ENCODE peak calls at places on chromosomes 4 and X, in eight cellular contexts. Z, S, A, D, Y, R, L and I are unnamed samples.

GRCh38 chrX:44731160-44731559 is 112.7 kb upstream of the DUSP21 start:
- DNase-seq in A (no peak), S (no peak), D (peak; percentile 6), R (no peak), Z (no peak), Y (no peak), L (no peak), I (no peak)

GRCh38 chrX:155048997-155049619 is 21.8 kb downstream of the CMC4 start:
- DNase-seq in A (peak; percentile 85), Z (no peak), S (peak; percentile 67), D (peak; percentile 43), L (no peak), R (no peak), Y (peak; percentile 35), I (no peak)

GRCh38 chr4:155604718-155605601 is 61.7 kb upstream of the GUCY1A1 start:
- DNase-seq in A (no peak), S (no peak), Z (no peak), D (peak; percentile 96), L (no peak), Y (no peak), R (peak; percentile 78), I (peak; percentile 64)

GRCh38 chrX:130682990-130683389 is 220.0 kb downstream of the ENOX2 start:
- DNase-seq in Z (no peak), S (peak; percentile 6), L (no peak), Y (no peak), A (no peak), D (peak; percentile 59), R (no peak), I (no peak)

GRCh38 chr4:4857809-4858508 is 1.5 kb upstream of the MSX1 start:
- DNase-seq in Z (no peak), L (no peak), D (no peak), R (no peak), A (peak; percentile 77), S (no peak), Y (no peak), I (no peak)

GRCh38 chrX:65635371-65635770 is 32.1 kb upstream of the MSN start:
- DNase-seq in Y (no peak), A (no peak), R (no peak), D (peak; percentile 13), S (peak; percentile 20), Z (no peak), L (no peak), I (peak; percentile 17)

GRCh38 chrX:102560423-102561068 is 38.8 kb upstream of the ARMCX5 start:
- DNase-seq in S (no peak), Z (no peak), L (no peak), A (no peak), Y (no peak), R (no peak), D (no peak), I (no peak)

GRCh38 chrX:49053223-49054072 is 5.4 kb upstream of the CCDC120 start:
- DNase-seq in Y (peak; percentile 45), D (peak; percentile 45), L (peak; percentile 8), Z (peak; percentile 64), R (no peak), A (peak; percentile 90), S (peak; percentile 89), I (no peak)

GRCh38 chrX:20412871-20413486 is 146.3 kb upstream of the RPS6KA3 start:
- DNase-seq in S (no peak), Z (peak; percentile 6), A (no peak), R (no peak), L (peak; percentile 34), Y (no peak), D (no peak), I (no peak)

GRCh38 chrX:2965965-2966364 is 36.8 kb upstream of the ARSD start:
- DNase-seq in D (no peak), R (no peak), L (no peak), A (no peak), Y (no peak), S (no peak), Z (no peak), I (no peak)

GRCh38 chr4:73018595-73018994 is 50.9 kb downstream of the COX18 start:
- DNase-seq in L (no peak), S (no peak), A (no peak), D (no peak), Y (no peak), R (no peak), Z (no peak), I (no peak)

GRCh38 chr4:127313767-127314166 is 319.0 kb upstream of the INTU start:
- DNase-seq in A (no peak), Z (no peak), D (no peak), R (no peak), S (no peak), Y (no peak), L (no peak), I (no peak)

GRCh38 chr4:8850074-8850829 is 21.4 kb downstream of the HMX1 start:
- DNase-seq in L (no peak), Y (no peak), R (no peak), Z (no peak), D (no peak), A (peak; percentile 36), S (no peak), I (no peak)

GRCh38 chr4:69830529-69831269 is 29.2 kb downstream of the SULT1E1 start:
- DNase-seq in D (peak; percentile 27), A (peak; percentile 66), Y (peak; percentile 81), Z (no peak), S (no peak), R (no peak), L (no peak), I (no peak)

GRCh38 chr4:6405417-6405747 is 67.0 kb downstream of the PPP2R2C start:
- DNase-seq in D (no peak), A (peak; percentile 58), L (no peak), R (no peak), Y (no peak), Z (no peak), S (no peak), I (no peak)
- H3K27me3 ChIP-seq in D (no peaks in the 10 kb centered on the region), A (no peaks in the 10 kb centered on the region), L (no peaks in the 10 kb centered on the region), R (peaks cover 7% of the 10 kb centered on the region), Y (peaks cover 54% of the 10 kb centered on the region), Z (peaks cover 70% of the 10 kb centered on the region), S (no peaks in the 10 kb centered on the region), I (peaks cover 8% of the 10 kb centered on the region)

GRCh38 chrX:107118322-107119147 is at the start of gene RBM41:
- DNase-seq in D (peak; percentile 78), Z (peak; percentile 68), L (peak; percentile 46), S (peak; percentile 92), A (peak; percentile 87), Y (peak; percentile 81), R (peak; percentile 86), I (peak; percentile 25)
- H3K36me3 ChIP-seq in D (no peaks in the 10 kb centered on the region), Z (peaks cover 27% of the 10 kb centered on the region), L (peaks cover 7% of the 10 kb centered on the region), S (peaks cover 30% of the 10 kb centered on the region), A (peaks cover 28% of the 10 kb centered on the region), Y (no peaks in the 10 kb centered on the region), R (peaks cover 17% of the 10 kb centered on the region), I (peaks cover 1% of the 10 kb centered on the region)

GRCh38 chr4:25402521-25402920 is 25.5 kb downstream of the ANAPC4 start:
- DNase-seq in R (no peak), L (no peak), D (peak; percentile 56), S (no peak), Z (no peak), Y (no peak), A (no peak), I (no peak)
- H3K4me3 ChIP-seq in R (no peak overlapping the region), L (no peak overlapping the region), D (no peak overlapping the region), S (no peak overlapping the region), Z (no peak overlapping the region), Y (no peak overlapping the region), A (no peak overlapping the region), I (no peak overlapping the region)

GRCh38 chr4:176579233-176579632 is 213.5 kb downstream of the VEGFC start:
- DNase-seq in Z (no peak), S (no peak), D (no peak), L (no peak), Y (no peak), A (no peak), R (no peak), I (no peak)
- H3K27me3 ChIP-seq in Z (no peaks in the 10 kb centered on the region), S (no peaks in the 10 kb centered on the region), D (peaks cover 4% of the 10 kb centered on the region), L (no peaks in the 10 kb centered on the region), Y (no peaks in the 10 kb centered on the region), A (peaks cover 23% of the 10 kb centered on the region), R (no peaks in the 10 kb centered on the region), I (no peaks in the 10 kb centered on the region)

GRCh38 chr4:88599714-88600113 is 7.4 kb downstream of the HERC3 start:
- DNase-seq in Y (no peak), L (no peak), Z (no peak), D (no peak), S (no peak), R (no peak), A (no peak), I (no peak)

GRCh38 chr4:88597970-88598369 is 5.7 kb downstream of the HERC3 start:
- DNase-seq in L (no peak), A (no peak), Y (no peak), D (no peak), S (peak; percentile 30), Z (no peak), R (no peak), I (no peak)

GRCh38 chr4:88604978-88605678 is 12.8 kb downstream of the HERC3 start:
- DNase-seq in Z (no peak), S (no peak), D (no peak), Y (no peak), L (no peak), A (no peak), R (no peak), I (no peak)

GRCh38 chr4:88600129-88600849 is 8.0 kb downstream of the HERC3 start:
- DNase-seq in Z (no peak), R (no peak), D (peak; percentile 96), S (no peak), L (no peak), A (no peak), Y (no peak), I (peak; percentile 90)

DNA sequence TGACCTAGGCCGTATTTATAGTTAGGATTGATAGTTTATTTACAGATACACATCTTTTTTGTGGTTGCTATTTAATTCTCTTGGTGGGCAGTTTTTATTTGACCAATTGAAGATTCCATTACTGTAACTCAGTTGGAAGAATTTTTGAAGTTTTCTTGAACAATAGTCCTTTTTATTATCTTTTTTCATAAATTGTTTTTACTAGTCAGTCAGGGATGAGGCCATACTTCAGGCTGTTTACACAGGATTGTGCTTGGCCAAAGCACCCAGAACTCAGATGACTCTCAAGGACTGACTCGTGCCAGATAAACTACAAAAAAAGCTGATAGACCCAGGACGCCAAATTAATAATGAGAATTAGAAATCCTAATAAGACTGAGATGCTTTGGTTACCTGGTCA is 7.0 kb downstream of the HERC3 start:
- DNase-seq in A (no peak), S (no peak), L (no peak), D (peak; percentile 75), R (no peak), Z (no peak), Y (no peak), I (no peak)
- H3K36me3 ChIP-seq in A (no peaks in the 10 kb centered on the region), S (no peaks in the 10 kb centered on the region), L (no peaks in the 10 kb centered on the region), D (no peaks in the 10 kb centered on the region), R (peaks cover 5% of the 10 kb centered on the region), Z (peaks cover 18% of the 10 kb centered on the region), Y (no peaks in the 10 kb centered on the region), I (peaks cover 2% of the 10 kb centered on the region)

DNA sequence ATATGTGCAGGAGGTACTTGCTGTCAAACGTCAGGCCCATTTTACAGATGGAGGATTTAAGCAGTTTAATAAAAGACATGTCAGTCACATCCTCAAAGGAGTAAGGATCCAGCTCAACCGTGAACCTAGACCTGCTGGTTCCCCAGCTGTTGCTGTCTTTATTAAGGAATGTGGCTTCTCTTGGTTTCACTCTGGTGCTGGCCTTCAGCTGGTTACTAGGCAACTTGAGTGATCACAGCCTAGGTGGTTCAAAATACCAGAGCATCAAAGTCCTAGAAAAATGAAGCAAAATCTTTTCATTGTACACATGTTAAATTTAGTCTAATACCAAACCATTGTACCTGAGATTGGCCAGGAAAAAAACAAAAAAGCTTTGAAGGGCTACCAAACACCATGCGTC is 32.7 kb upstream of the GLRA2 start:
- DNase-seq in Z (no peak), S (no peak), D (no peak), L (no peak), Y (no peak), A (no peak), R (no peak), I (no peak)
- H3K4me3 ChIP-seq in Z (peak overlapping the region; percentile 32), S (no peak overlapping the region), D (no peak overlapping the region), L (peak overlapping the region; percentile 41), Y (no peak overlapping the region), A (no peak overlapping the region), R (peak overlapping the region; percentile 22), I (peak overlapping the region; percentile 19)

GRCh38 chr4:7369511-7369910 is 65.2 kb downstream of the PSAPL1 start:
- DNase-seq in L (no peak), D (no peak), S (no peak), Y (no peak), A (no peak), R (no peak), Z (no peak), I (no peak)
- H3K27me3 ChIP-seq in L (no peaks in the 10 kb centered on the region), D (peaks cover 24% of the 10 kb centered on the region), S (no peaks in the 10 kb centered on the region), Y (peaks cover 53% of the 10 kb centered on the region), A (peaks cover 17% of the 10 kb centered on the region), R (no peaks in the 10 kb centered on the region), Z (no peaks in the 10 kb centered on the region), I (peaks cover 19% of the 10 kb centered on the region)